ENCODE peak calls at places on chromosomes 16 and 17, in seven cellular contexts. One of them, this sample, is unnamed.
A peak's percentile ranks its signal among the peaks of the same experiment; 100 is the strongest.

GRCh38 chr17:39563476-39563875 is 44.2 kb downstream of the NEUROD2 start:
- DNase-seq in H9: peak; percentile 79
- DNase-seq in H1: peak; percentile 62
- DNase-seq in trophoblast cell: no peak
- DNase-seq in mesendoderm: peak; percentile 65
- DNase-seq in mesenchymal stem cell: no peak
- DNase-seq in IMR-90: no peak
- DNase-seq in this sample: peak; percentile 27

GRCh38 chr17:7141824-7142223 is 27.2 kb upstream of the ASGR2 start:
- DNase-seq in trophoblast cell: peak; percentile 78
- DNase-seq in IMR-90: no peak
- DNase-seq in H1: no peak
- DNase-seq in H9: no peak
- DNase-seq in mesenchymal stem cell: no peak
- DNase-seq in mesendoderm: no peak
- DNase-seq in this sample: no peak

GRCh38 chr16:72957303-72958277 is 90.3 kb downstream of the ZFHX3 start:
- DNase-seq in mesendoderm: no peak
- DNase-seq in mesenchymal stem cell: no peak
- DNase-seq in IMR-90: no peak
- DNase-seq in H1: no peak
- DNase-seq in H9: no peak
- DNase-seq in trophoblast cell: no peak
- DNase-seq in this sample: no peak

GRCh38 chr17:56125830-56126819 is 27.1 kb upstream of the ANKFN1 start:
- DNase-seq in H1: peak; percentile 53
- DNase-seq in H9: peak; percentile 59
- DNase-seq in IMR-90: peak; percentile 74
- DNase-seq in mesenchymal stem cell: peak; percentile 37
- DNase-seq in trophoblast cell: peak; percentile 65
- DNase-seq in mesendoderm: peak; percentile 74
- DNase-seq in this sample: peak; percentile 41

GRCh38 chr16:79897444-79898146 is 297.1 kb upstream of the MAF start:
- DNase-seq in trophoblast cell: no peak
- DNase-seq in IMR-90: no peak
- DNase-seq in H1: no peak
- DNase-seq in mesenchymal stem cell: peak; percentile 89
- DNase-seq in mesendoderm: no peak
- DNase-seq in H9: no peak
- DNase-seq in this sample: no peak

GRCh38 chr17:73423806-73424205 is 112.0 kb upstream of the CDC42EP4 start:
- DNase-seq in IMR-90: no peak
- DNase-seq in trophoblast cell: no peak
- DNase-seq in H1: no peak
- DNase-seq in mesenchymal stem cell: no peak
- DNase-seq in H9: peak; percentile 28
- DNase-seq in mesendoderm: no peak
- DNase-seq in this sample: no peak

GRCh38 chr16:728890-729744 is 2.2 kb downstream of the HAGHL start:
- DNase-seq in mesendoderm: peak; percentile 24
- DNase-seq in H1: no peak
- DNase-seq in mesenchymal stem cell: peak; percentile 33
- DNase-seq in H9: peak; percentile 58
- DNase-seq in trophoblast cell: no peak
- DNase-seq in IMR-90: no peak
- DNase-seq in this sample: no peak

GRCh38 chr16:85296859-85297698 is 184.8 kb upstream of the CIBAR2 start:
- DNase-seq in mesenchymal stem cell: peak; percentile 61
- DNase-seq in trophoblast cell: peak; percentile 64
- DNase-seq in H9: peak; percentile 67
- DNase-seq in H1: peak; percentile 87
- DNase-seq in IMR-90: no peak
- DNase-seq in mesendoderm: peak; percentile 53
- DNase-seq in this sample: no peak

GRCh38 chr16:87570938-87571867 is 31.1 kb upstream of the JPH3 start:
- DNase-seq in mesenchymal stem cell: peak; percentile 75
- DNase-seq in IMR-90: peak; percentile 53
- DNase-seq in mesendoderm: peak; percentile 79
- DNase-seq in H1: peak; percentile 85
- DNase-seq in trophoblast cell: peak; percentile 72
- DNase-seq in H9: peak; percentile 85
- DNase-seq in this sample: no peak

GRCh38 chr17:72603346-72604242 is 482.8 kb downstream of the SOX9 start:
- DNase-seq in H1: no peak
- DNase-seq in H9: no peak
- DNase-seq in mesenchymal stem cell: no peak
- DNase-seq in IMR-90: peak; percentile 87
- DNase-seq in trophoblast cell: no peak
- DNase-seq in mesendoderm: no peak
- DNase-seq in this sample: no peak

GRCh38 chr16:88208112-88208511 is 174.6 kb upstream of the ZNF469 start:
- DNase-seq in H9: no peak
- DNase-seq in H1: no peak
- DNase-seq in mesendoderm: no peak
- DNase-seq in mesenchymal stem cell: no peak
- DNase-seq in IMR-90: no peak
- DNase-seq in trophoblast cell: no peak
- DNase-seq in this sample: no peak

GRCh38 chr17:51486091-51486490 is 225.7 kb downstream of the UTP18 start:
- DNase-seq in H9: no peak
- DNase-seq in IMR-90: no peak
- DNase-seq in trophoblast cell: no peak
- DNase-seq in mesenchymal stem cell: no peak
- DNase-seq in H1: no peak
- DNase-seq in mesendoderm: no peak
- DNase-seq in this sample: no peak

GRCh38 chr16:16075463-16076399 is 126.3 kb downstream of the ABCC1 start:
- DNase-seq in mesendoderm: no peak
- DNase-seq in trophoblast cell: peak; percentile 32
- DNase-seq in H9: no peak
- DNase-seq in IMR-90: peak; percentile 41
- DNase-seq in mesenchymal stem cell: peak; percentile 72
- DNase-seq in H1: no peak
- DNase-seq in this sample: no peak

GRCh38 chr16:17331991-17332390 is 138.8 kb downstream of the XYLT1 start:
- DNase-seq in mesendoderm: no peak
- DNase-seq in H9: no peak
- DNase-seq in trophoblast cell: no peak
- DNase-seq in mesenchymal stem cell: no peak
- DNase-seq in IMR-90: no peak
- DNase-seq in H1: no peak
- DNase-seq in this sample: no peak

GRCh38 chr17:10976401-10976800 is 138.5 kb upstream of the PIRT start:
- DNase-seq in H9: no peak
- DNase-seq in IMR-90: no peak
- DNase-seq in H1: no peak
- DNase-seq in mesenchymal stem cell: no peak
- DNase-seq in mesendoderm: no peak
- DNase-seq in trophoblast cell: no peak
- DNase-seq in this sample: no peak

GRCh38 chr17:78268960-78269892 is 37.8 kb downstream of the TMEM235 start:
- DNase-seq in mesenchymal stem cell: peak; percentile 93
- DNase-seq in trophoblast cell: peak; percentile 46
- DNase-seq in mesendoderm: peak; percentile 69
- DNase-seq in IMR-90: peak; percentile 11
- DNase-seq in H9: peak; percentile 79
- DNase-seq in H1: peak; percentile 73
- DNase-seq in this sample: no peak

GRCh38 chr17:33657181-33657580 is 364.1 kb upstream of the ASIC2 start:
- DNase-seq in mesendoderm: peak; percentile 10
- DNase-seq in mesenchymal stem cell: no peak
- DNase-seq in trophoblast cell: no peak
- DNase-seq in H1: no peak
- DNase-seq in IMR-90: no peak
- DNase-seq in H9: no peak
- DNase-seq in this sample: no peak

GRCh38 chr17:2171725-2172446 is 117.0 kb downstream of the HIC1 start:
- DNase-seq in mesendoderm: peak; percentile 66
- DNase-seq in trophoblast cell: no peak
- DNase-seq in H1: no peak
- DNase-seq in mesenchymal stem cell: peak; percentile 99
- DNase-seq in H9: no peak
- DNase-seq in IMR-90: peak; percentile 99
- DNase-seq in this sample: no peak

DNA sequence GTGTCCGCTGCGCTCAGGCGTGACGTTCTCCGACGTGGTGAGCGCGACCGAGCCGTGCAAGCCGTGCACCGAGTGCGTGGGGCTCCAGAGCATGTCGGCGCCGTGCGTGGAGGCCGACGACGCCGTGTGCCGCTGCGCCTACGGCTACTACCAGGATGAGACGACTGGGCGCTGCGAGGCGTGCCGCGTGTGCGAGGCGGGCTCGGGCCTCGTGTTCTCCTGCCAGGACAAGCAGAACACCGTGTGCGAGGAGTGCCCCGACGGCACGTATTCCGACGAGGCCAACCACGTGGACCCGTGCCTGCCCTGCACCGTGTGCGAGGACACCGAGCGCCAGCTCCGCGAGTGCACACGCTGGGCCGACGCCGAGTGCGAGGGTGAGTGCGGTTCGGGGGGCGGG is 11.2 kb downstream of the NGFR start:
- DNase-seq in H1: no peak
- DNase-seq in mesenchymal stem cell: no peak
- DNase-seq in H9: no peak
- DNase-seq in trophoblast cell: no peak
- DNase-seq in IMR-90: no peak
- DNase-seq in mesendoderm: no peak
- DNase-seq in this sample: no peak
- H2BK5ac ChIP-seq in H1: no peak overlapping the region
- H2BK5ac ChIP-seq in mesenchymal stem cell: no peak overlapping the region
- H2BK5ac ChIP-seq in H9: no peak overlapping the region
- H2BK5ac ChIP-seq in trophoblast cell: no peak overlapping the region
- H2BK5ac ChIP-seq in IMR-90: no peak overlapping the region
- H2BK5ac ChIP-seq in mesendoderm: no peak overlapping the region
- H2BK5ac ChIP-seq in this sample: peak overlapping the region; percentile 59

DNA sequence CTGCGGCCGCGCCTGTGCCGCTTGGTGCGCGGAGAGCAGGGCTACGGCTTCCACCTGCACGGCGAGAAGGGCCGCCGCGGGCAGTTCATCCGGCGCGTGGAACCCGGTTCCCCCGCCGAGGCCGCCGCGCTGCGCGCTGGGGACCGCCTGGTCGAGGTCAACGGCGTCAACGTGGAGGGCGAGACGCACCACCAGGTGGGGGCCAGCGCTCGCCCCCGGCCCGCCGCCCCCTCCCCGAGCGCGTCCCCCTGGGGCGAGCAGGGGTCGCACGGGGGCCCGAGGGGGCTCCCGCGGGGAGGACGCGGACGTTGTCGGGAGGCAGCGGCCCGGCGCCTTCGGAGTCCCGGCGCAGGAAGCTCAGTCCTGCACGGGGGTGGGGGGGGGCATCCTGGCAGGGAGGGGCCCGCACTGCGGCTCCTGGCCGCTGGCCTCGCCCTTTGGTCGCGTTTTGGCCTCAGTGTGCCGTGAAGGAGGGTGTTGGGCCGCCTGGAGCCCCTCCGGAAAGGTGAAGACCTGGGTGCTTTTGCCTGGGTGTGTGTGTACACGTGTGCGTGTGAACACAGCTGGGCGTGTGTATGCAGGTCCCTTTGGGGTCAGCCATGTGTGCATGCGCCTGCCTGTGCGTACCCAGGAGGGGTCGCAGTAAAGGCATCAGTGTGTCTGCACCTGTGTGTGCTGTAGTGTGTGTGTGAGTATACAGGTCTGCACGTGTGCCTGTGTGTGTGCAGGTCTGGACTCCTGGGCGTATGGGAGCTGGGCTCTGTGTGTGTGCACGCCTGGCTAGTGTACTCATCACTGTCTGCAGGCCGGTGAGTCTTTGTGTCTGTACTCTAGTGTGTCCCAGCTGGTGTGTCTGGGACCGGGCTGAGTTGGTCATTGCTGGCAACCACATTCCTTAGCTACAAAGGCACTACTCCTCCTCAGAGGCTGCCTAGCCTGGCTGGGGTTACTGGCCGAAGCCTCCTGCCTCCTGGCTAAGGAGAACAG is 615 bp downstream of the NHERF2 start:
- DNase-seq in mesendoderm: no peak
- DNase-seq in IMR-90: peak; percentile 59
- DNase-seq in mesenchymal stem cell: peak; percentile 69
- DNase-seq in H9: no peak
- DNase-seq in H1: peak; percentile 66
- DNase-seq in trophoblast cell: no peak
- DNase-seq in this sample: no peak
- H2BK5ac ChIP-seq in mesendoderm: no peak overlapping the region
- H2BK5ac ChIP-seq in IMR-90: peak overlapping the region; percentile 62
- H2BK5ac ChIP-seq in mesenchymal stem cell: no peak overlapping the region
- H2BK5ac ChIP-seq in H9: no peak overlapping the region
- H2BK5ac ChIP-seq in H1: peak overlapping the region; percentile 66
- H2BK5ac ChIP-seq in trophoblast cell: no peak overlapping the region
- H2BK5ac ChIP-seq in this sample: no peak overlapping the region

GRCh38 chr17:31015639-31016038 is 44.8 kb downstream of the RNF135 start:
- DNase-seq in mesendoderm: no peak
- DNase-seq in H9: no peak
- DNase-seq in IMR-90: no peak
- DNase-seq in H1: no peak
- DNase-seq in mesenchymal stem cell: no peak
- DNase-seq in trophoblast cell: no peak
- DNase-seq in this sample: no peak
- H2BK5ac ChIP-seq in mesendoderm: no peak overlapping the region
- H2BK5ac ChIP-seq in H9: no peak overlapping the region
- H2BK5ac ChIP-seq in IMR-90: no peak overlapping the region
- H2BK5ac ChIP-seq in H1: no peak overlapping the region
- H2BK5ac ChIP-seq in mesenchymal stem cell: no peak overlapping the region
- H2BK5ac ChIP-seq in trophoblast cell: no peak overlapping the region
- H2BK5ac ChIP-seq in this sample: no peak overlapping the region

GRCh38 chr17:79435962-79436361 is 174.9 kb downstream of the RBFOX3 start:
- DNase-seq in mesendoderm: no peak
- DNase-seq in H1: no peak
- DNase-seq in trophoblast cell: no peak
- DNase-seq in mesenchymal stem cell: no peak
- DNase-seq in H9: no peak
- DNase-seq in IMR-90: no peak
- DNase-seq in this sample: no peak

GRCh38 chr17:79439493-79439892 is 171.4 kb downstream of the RBFOX3 start:
- DNase-seq in mesenchymal stem cell: no peak
- DNase-seq in H9: no peak
- DNase-seq in IMR-90: no peak
- DNase-seq in H1: no peak
- DNase-seq in mesendoderm: no peak
- DNase-seq in trophoblast cell: no peak
- DNase-seq in this sample: no peak

GRCh38 chr17:79437081-79437480 is 173.8 kb downstream of the RBFOX3 start:
- DNase-seq in mesenchymal stem cell: no peak
- DNase-seq in H1: no peak
- DNase-seq in IMR-90: no peak
- DNase-seq in mesendoderm: no peak
- DNase-seq in trophoblast cell: no peak
- DNase-seq in H9: no peak
- DNase-seq in this sample: no peak

GRCh38 chr17:79438936-79439335 is 171.9 kb downstream of the RBFOX3 start:
- DNase-seq in IMR-90: no peak
- DNase-seq in trophoblast cell: no peak
- DNase-seq in H9: no peak
- DNase-seq in H1: no peak
- DNase-seq in mesenchymal stem cell: no peak
- DNase-seq in mesendoderm: no peak
- DNase-seq in this sample: no peak

DNA sequence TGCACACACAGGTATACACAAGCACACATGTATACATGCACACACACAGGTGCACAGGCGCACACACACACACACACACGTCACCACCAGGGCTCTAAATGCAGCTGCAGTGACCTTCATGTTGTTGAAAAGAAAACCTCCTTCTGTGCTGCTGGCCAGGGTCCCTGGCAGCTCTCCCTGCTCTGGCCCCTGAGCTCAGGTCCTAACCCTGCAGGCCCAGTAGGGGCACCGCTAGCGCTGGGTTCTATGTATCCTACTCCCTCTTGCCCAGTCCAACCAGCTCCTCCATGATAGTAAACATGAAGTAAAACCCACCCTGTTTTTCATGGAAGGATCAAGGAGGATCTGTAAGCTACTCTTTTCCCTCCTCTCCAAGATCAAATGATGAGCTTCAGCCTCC is 172.8 kb downstream of the RBFOX3 start:
- DNase-seq in IMR-90: no peak
- DNase-seq in trophoblast cell: no peak
- DNase-seq in H1: no peak
- DNase-seq in mesenchymal stem cell: no peak
- DNase-seq in H9: no peak
- DNase-seq in mesendoderm: peak; percentile 16
- DNase-seq in this sample: no peak
- H2BK5ac ChIP-seq in IMR-90: no peak overlapping the region
- H2BK5ac ChIP-seq in trophoblast cell: no peak overlapping the region
- H2BK5ac ChIP-seq in H1: peak overlapping the region; percentile 66
- H2BK5ac ChIP-seq in mesenchymal stem cell: no peak overlapping the region
- H2BK5ac ChIP-seq in H9: no peak overlapping the region
- H2BK5ac ChIP-seq in mesendoderm: no peak overlapping the region
- H2BK5ac ChIP-seq in this sample: no peak overlapping the region